ENCODE peak calls at places on chromosomes 3 and 15, in ten cellular contexts. K is stimulated activated CD8-positive, alpha-beta memory T cell treated with anti-CD3 and anti-CD28 coated beads, Interleukin-4, amount 100 ng/mL, for 24 hours; Y is cardiac muscle cell; G is GM23248; P is mucosa of descending colon; C is fibroblast of the conjunctiva; O is activated T-helper 1 cell treated with anti-CD3 and anti-CD28 coated beads, Interleukin-2, amount 50 U/mL, for 16 hours; T is tibial nerve; N is M059J; Q is HuH-7.5. X is an unnamed sample.

GRCh38 chr3:185029071-185029470 is 123.8 kb downstream of the C3orf70 start:
- DNase-seq in K (no peak), Y (no peak), G (no peak), P (no peak), C (no peak), O (no peak), T (no peak), N (no peak), Q (no peak), X (no peak)

GRCh38 chr15:96348112-96349027 is 17.9 kb downstream of the NR2F2 start:
- DNase-seq in K (no peak), Y (no peak), G (no peak), P (no peak), C (no peak), O (no peak), T (peak; percentile 41), N (no peak), Q (no peak), X (no peak)

GRCh38 chr15:39273805-39274411 is 307.0 kb upstream of the THBS1 start:
- DNase-seq in K (no peak), Y (peak; percentile 46), G (no peak), P (peak; percentile 41), C (no peak), O (no peak), T (no peak), N (peak; percentile 90), Q (peak; percentile 16), X (no peak)

GRCh38 chr15:39417766-39418165 is 163.1 kb upstream of the THBS1 start:
- DNase-seq in K (no peak), Y (no peak), G (no peak), P (no peak), C (no peak), O (no peak), T (no peak), N (no peak), Q (no peak), X (no peak)

GRCh38 chr15:68626739-68627138 is 47.9 kb downstream of the CORO2B start:
- DNase-seq in K (no peak), Y (no peak), G (no peak), P (no peak), C (no peak), O (no peak), T (no peak), N (peak; percentile 42), Q (no peak), X (no peak)

GRCh38 chr15:90970274-90970673 is 15.6 kb downstream of the RCCD1 start:
- DNase-seq in K (no peak), Y (no peak), G (no peak), P (no peak), C (no peak), O (no peak), T (no peak), N (no peak), Q (no peak), X (no peak)

GRCh38 chr15:100101389-100102089 is 240.2 kb downstream of the ADAMTS17 start:
- DNase-seq in K (no peak), Y (no peak), G (no peak), P (no peak), C (no peak), O (no peak), T (peak; percentile 55), N (no peak), Q (no peak), X (no peak)

GRCh38 chr15:78308422-78309021 is 9.1 kb upstream of the SKIC8 start:
- DNase-seq in K (peak; percentile 28), Y (peak; percentile 78), G (peak; percentile 82), P (peak; percentile 83), C (peak; percentile 55), O (no peak), T (peak; percentile 61), N (peak; percentile 42), Q (peak; percentile 87), X (no peak)

X was measured in H54.